ENCODE peak calls at places on chromosomes 5 and 9, in ten cellular contexts. F, K, X, D, J, M, S, V, H and L are unnamed samples.

GRCh38 chr5:132090107-132090506 is 16.5 kb downstream of the CSF2 start:
- DNase-seq in F (no peak), K (no peak), X (no peak), D (no peak), J (peak; percentile 90), M (peak; percentile 91), S (peak; percentile 93), V (no peak), H (no peak), L (no peak)

GRCh38 chr9:129240581-129241211 is 62.6 kb upstream of the IER5L start:
- DNase-seq in F (no peak), K (no peak), X (peak; percentile 10), D (peak; percentile 15), J (no peak), M (no peak), S (no peak), V (no peak), H (peak; percentile 2), L (no peak)

GRCh38 chr9:114501786-114502682 is 3.2 kb downstream of the WHRN start:
- DNase-seq in F (no peak), K (no peak), X (peak; percentile 64), D (no peak), J (peak; percentile 9), M (no peak), S (peak; percentile 75), V (no peak), H (no peak), L (no peak)

GRCh38 chr5:52668139-52668538 is 119.6 kb upstream of the ITGA1 start:
- DNase-seq in F (no peak), K (no peak), X (no peak), D (no peak), J (no peak), M (no peak), S (no peak), V (no peak), H (no peak), L (no peak)

GRCh38 chr5:117436846-117437245 is 862.2 kb upstream of the SEMA6A start:
- DNase-seq in F (no peak), K (no peak), X (no peak), D (no peak), J (no peak), M (no peak), S (no peak), V (no peak), H (no peak), L (no peak)

GRCh38 chr9:27351438-27351837 is 54.5 kb upstream of the EQTN start:
- DNase-seq in F (no peak), K (no peak), X (no peak), D (no peak), J (no peak), M (no peak), S (no peak), V (no peak), H (peak; percentile 47), L (no peak)

GRCh38 chr9:121651295-121652036 is at the start of gene DAB2IP:
- DNase-seq in F (peak; percentile 65), K (no peak), X (peak; percentile 50), D (no peak), J (no peak), M (no peak), S (peak; percentile 54), V (peak; percentile 48), H (peak; percentile 62), L (no peak)

GRCh38 chr9:103991001-103991400 is 103.1 kb upstream of the SMC2 start:
- DNase-seq in F (no peak), K (no peak), X (no peak), D (no peak), J (no peak), M (no peak), S (no peak), V (no peak), H (no peak), L (no peak)

GRCh38 chr5:173320259-173320658 is 8.0 kb downstream of the STC2 start:
- DNase-seq in F (peak; percentile 26), K (no peak), X (no peak), D (no peak), J (no peak), M (no peak), S (no peak), V (no peak), H (peak; percentile 45), L (no peak)

GRCh38 chr5:43288269-43288831 is 24.9 kb downstream of the HMGCS1 start:
- DNase-seq in F (no peak), K (no peak), X (no peak), D (no peak), J (no peak), M (no peak), S (no peak), V (no peak), H (no peak), L (no peak)

GRCh38 chr9:113184089-113184488 is 33.3 kb downstream of the SLC31A2 start:
- DNase-seq in F (no peak), K (no peak), X (no peak), D (no peak), J (no peak), M (no peak), S (no peak), V (no peak), H (no peak), L (no peak)

GRCh38 chr9:33446507-33447403 is 638 bp downstream of the AQP3 start:
- DNase-seq in F (peak; percentile 56), K (peak; percentile 26), X (peak; percentile 50), D (peak; percentile 82), J (peak; percentile 36), M (peak; percentile 48), S (peak; percentile 58), V (peak; percentile 66), H (peak; percentile 61), L (peak; percentile 68)

GRCh38 chr5:58958701-58959100 is 375.8 kb downstream of the RAB3C start:
- DNase-seq in F (no peak), K (no peak), X (no peak), D (no peak), J (no peak), M (no peak), S (no peak), V (no peak), H (no peak), L (no peak)

GRCh38 chr5:100479079-100479688 is 56.0 kb upstream of the FAM174A start:
- DNase-seq in F (no peak), K (no peak), X (no peak), D (no peak), J (no peak), M (peak; percentile 35), S (peak; percentile 15), V (no peak), H (no peak), L (no peak)

GRCh38 chr9:132409828-132410528 is at the start of gene CFAP77:
- DNase-seq in F (peak; percentile 24), K (no peak), X (no peak), D (peak; percentile 64), J (peak; percentile 38), M (peak; percentile 70), S (peak; percentile 48), V (peak; percentile 24), H (peak; percentile 36), L (peak; percentile 71)

GRCh38 chr5:7816535-7816901 is 34.4 kb downstream of the CFAP90 start:
- DNase-seq in F (no peak), K (no peak), X (no peak), D (no peak), J (no peak), M (no peak), S (no peak), V (no peak), H (no peak), L (no peak)
- TF ChIP-seq CTCF in F (no peak), K (no peak), X (no peak), D (peak; percentile 22), J (no peak), M (no peak), S (no peak), V (no peak), H (no peak), L (no peak)

DNA sequence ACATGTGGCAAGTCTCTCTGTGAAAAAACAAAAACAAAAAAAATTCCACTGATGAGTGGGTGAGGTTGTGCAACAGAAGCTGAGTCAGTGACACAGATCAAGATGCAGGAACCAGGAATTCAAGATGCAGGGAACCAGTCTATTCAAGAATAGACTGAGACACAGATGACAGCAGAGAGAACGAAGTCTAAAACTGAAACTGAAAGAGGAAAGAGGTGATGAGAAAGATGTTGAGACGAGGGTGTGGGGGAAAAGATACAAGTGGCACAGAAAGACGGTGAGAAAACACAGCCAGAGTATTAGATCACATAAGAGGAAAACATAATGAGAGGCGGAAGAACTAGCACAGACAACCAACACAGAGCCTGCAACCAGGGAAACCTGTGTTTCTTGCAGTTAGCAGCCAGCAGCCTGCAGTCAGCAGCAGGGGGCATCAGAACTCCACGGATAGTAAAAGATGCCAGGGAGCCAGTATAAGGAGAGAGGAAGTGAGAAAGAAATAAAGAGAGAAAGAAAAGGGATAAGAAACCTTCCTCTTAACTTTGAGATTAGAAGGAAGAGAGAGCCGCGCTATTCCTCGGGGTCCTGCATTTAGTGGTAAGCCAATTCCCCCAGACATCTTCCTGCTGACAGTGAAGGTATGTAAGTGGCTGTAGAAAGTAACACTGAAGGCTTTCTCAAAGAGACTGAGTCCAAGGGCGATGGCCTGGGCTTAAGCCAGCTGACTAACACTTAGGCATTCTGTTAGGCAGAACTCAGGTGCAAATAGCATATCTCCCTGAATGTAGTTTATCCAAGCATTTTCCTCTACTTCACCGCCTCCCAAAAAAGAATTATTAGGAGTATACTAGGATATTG is 79.0 kb downstream of the TLR4 start:
- DNase-seq in F (peak; percentile 77), K (peak; percentile 34), X (peak; percentile 82), D (peak; percentile 63), J (peak; percentile 80), M (peak; percentile 88), S (peak; percentile 61), V (peak; percentile 62), H (peak; percentile 65), L (peak; percentile 23)
- H3K4me3 ChIP-seq in F (peak overlapping the region; percentile 26), K (peak overlapping the region; percentile 26), X (no peak overlapping the region), D (peak overlapping the region; percentile 47), J (peak overlapping the region; percentile 45), M (peak overlapping the region; percentile 51), S (peak overlapping the region; percentile 54), V (peak overlapping the region; percentile 27), H (peak overlapping the region; percentile 56), L (peak overlapping the region; percentile 35)

GRCh38 chr9:6780690-6781089 is 22.9 kb downstream of the KDM4C start:
- DNase-seq in F (no peak), K (no peak), X (no peak), D (no peak), J (no peak), M (peak; percentile 29), S (peak; percentile 60), V (no peak), H (no peak), L (no peak)
- TF ChIP-seq CTCF in F (no peak), K (no peak), X (no peak), D (no peak), J (no peak), M (no peak), S (no peak), V (no peak), H (no peak), L (no peak)

DNA sequence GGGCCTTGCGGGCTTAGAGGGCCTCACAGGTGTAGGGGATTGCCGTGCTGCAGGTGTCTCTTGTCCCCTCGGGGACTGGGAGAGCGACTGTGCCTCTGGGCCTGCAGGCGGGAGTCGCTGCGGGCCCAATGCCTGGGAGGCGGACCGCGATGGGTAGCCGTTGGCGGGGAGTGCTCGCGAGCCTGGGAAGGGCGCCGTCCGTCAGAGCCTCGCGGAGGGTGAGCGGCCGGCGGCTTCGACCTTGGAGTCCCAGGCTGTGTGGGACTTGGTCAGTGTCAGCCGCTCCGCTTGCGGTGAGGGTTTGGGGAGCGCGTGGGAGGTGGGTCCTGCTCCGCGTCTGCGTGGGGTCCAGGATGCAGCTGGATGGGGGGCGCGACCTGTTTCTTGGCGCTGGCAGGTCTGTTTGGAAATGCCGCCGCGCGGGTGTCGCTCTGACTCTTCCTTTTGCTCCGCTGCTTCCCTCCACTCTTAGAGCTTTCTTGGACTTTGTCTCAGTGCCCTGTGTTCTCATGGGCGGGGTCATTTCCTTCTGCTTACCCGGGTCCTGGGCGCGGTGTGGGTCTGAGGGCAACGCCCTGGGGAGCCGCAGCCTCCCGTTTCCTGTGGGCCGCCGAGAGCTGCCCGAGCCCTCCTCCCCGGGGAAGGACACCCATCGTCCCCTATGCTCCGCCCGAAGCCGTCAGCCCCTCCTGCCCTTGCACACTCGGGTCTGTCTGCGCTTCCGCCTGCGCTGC is 88.9 kb upstream of the CACNA1B start:
- DNase-seq in F (peak; percentile 91), K (no peak), X (peak; percentile 39), D (no peak), J (no peak), M (no peak), S (no peak), V (no peak), H (no peak), L (no peak)
- H3K4me3 ChIP-seq in F (peak overlapping the region; percentile 11), K (no peak overlapping the region), X (no peak overlapping the region), D (peak overlapping the region; percentile 29), J (no peak overlapping the region), M (no peak overlapping the region), S (no peak overlapping the region), V (peak overlapping the region; percentile 8), H (no peak overlapping the region), L (no peak overlapping the region)